ENCODE peak calls at places on chromosome 12, in ten cellular contexts. E, U, B, K, H, L, M, J, N and Q are unnamed samples.

GRCh38 chr12:54145844-54146243 is 42.9 kb downstream of the SMUG1 start:
- DNase-seq in E (no peak), U (no peak), B (no peak), K (no peak), H (no peak), L (no peak), M (no peak), J (no peak), N (no peak), Q (no peak)

GRCh38 chr12:75720807-75721206 is 209.4 kb upstream of the KRR1 start:
- DNase-seq in E (peak; percentile 74), U (peak; percentile 32), B (peak; percentile 27), K (no peak), H (no peak), L (no peak), M (no peak), J (peak; percentile 33), N (no peak), Q (no peak)

GRCh38 chr12:83827860-83828259 is 1084.7 kb downstream of the SLC6A15 start:
- DNase-seq in E (no peak), U (no peak), B (no peak), K (peak; percentile 23), H (no peak), L (no peak), M (no peak), J (peak; percentile 22), N (no peak), Q (no peak)

GRCh38 chr12:74964390-74964789 is 245.2 kb downstream of the KCNC2 start:
- DNase-seq in E (no peak), U (no peak), B (no peak), K (no peak), H (no peak), L (no peak), M (no peak), J (no peak), N (no peak), Q (no peak)

GRCh38 chr12:52907092-52907810 is 2.4 kb upstream of the KRT8 start:
- DNase-seq in E (peak; percentile 96), U (no peak), B (peak; percentile 23), K (no peak), H (no peak), L (no peak), M (no peak), J (peak; percentile 91), N (no peak), Q (no peak)

GRCh38 chr12:72271741-72272661 is at the start of gene TRHDE:
- DNase-seq in E (no peak), U (peak; percentile 88), B (peak; percentile 76), K (no peak), H (no peak), L (peak; percentile 47), M (no peak), J (peak; percentile 92), N (no peak), Q (peak; percentile 59)

GRCh38 chr12:87985069-87985675 is 44.0 kb downstream of the C12orf50 start:
- DNase-seq in E (no peak), U (no peak), B (no peak), K (no peak), H (no peak), L (no peak), M (no peak), J (no peak), N (no peak), Q (no peak)

GRCh38 chr12:63415357-63415756 is 252.9 kb downstream of the DPY19L2 start:
- DNase-seq in E (no peak), U (no peak), B (no peak), K (no peak), H (no peak), L (no peak), M (no peak), J (no peak), N (no peak), Q (no peak)

GRCh38 chr12:98741615-98742265 is 96.7 kb downstream of the APAF1 start:
- DNase-seq in E (no peak), U (no peak), B (no peak), K (no peak), H (no peak), L (no peak), M (peak; percentile 36), J (peak; percentile 77), N (no peak), Q (no peak)

GRCh38 chr12:6323340-6323994 is 13.0 kb downstream of the PLEKHG6 start:
- DNase-seq in E (no peak), U (peak; percentile 92), B (peak; percentile 95), K (peak; percentile 38), H (peak; percentile 38), L (peak; percentile 92), M (no peak), J (peak; percentile 83), N (no peak), Q (peak; percentile 84)

GRCh38 chr12:32583535-32583934 is 95.6 kb upstream of the DNM1L start:
- DNase-seq in E (no peak), U (peak; percentile 76), B (peak; percentile 78), K (no peak), H (no peak), L (no peak), M (no peak), J (no peak), N (no peak), Q (no peak)

GRCh38 chr12:6292606-6293005 is 17.9 kb upstream of the PLEKHG6 start:
- DNase-seq in E (no peak), U (peak; percentile 94), B (no peak), K (no peak), H (no peak), L (peak; percentile 55), M (no peak), J (no peak), N (no peak), Q (no peak)

GRCh38 chr12:47218191-47218654 is 138.5 kb upstream of the AMIGO2 start:
- DNase-seq in E (no peak), U (no peak), B (no peak), K (no peak), H (no peak), L (no peak), M (peak; percentile 40), J (no peak), N (no peak), Q (no peak)

GRCh38 chr12:124764870-124765570 is 98.6 kb downstream of the SCARB1 start:
- DNase-seq in E (no peak), U (peak; percentile 98), B (peak; percentile 91), K (peak; percentile 70), H (no peak), L (peak; percentile 87), M (no peak), J (no peak), N (no peak), Q (no peak)

GRCh38 chr12:11863478-11863906 is 207.2 kb upstream of the BCL2L14 start:
- DNase-seq in E (no peak), U (peak; percentile 28), B (no peak), K (no peak), H (no peak), L (peak; percentile 58), M (no peak), J (no peak), N (no peak), Q (no peak)